ENCODE peak calls at places on chromosomes 1 and 21, in eight cellular contexts. N, J, D, C, A, U, E and Y are unnamed samples.

GRCh38 chr21:24941316-24942185 is 665.7 kb downstream of the MRPL39 start:
- DNase-seq in E (no peak), C (no peak), U (peak; percentile 44), N (no peak), J (peak; percentile 10), D (no peak), A (no peak), Y (no peak)

GRCh38 chr1:153058826-153059784 is 1.8 kb upstream of the SPRR2A start:
- DNase-seq in N (no peak), C (no peak), E (no peak), D (no peak), A (no peak), U (no peak), J (no peak), Y (no peak)

GRCh38 chr1:204888294-204888693 is 17.6 kb downstream of the NFASC start:
- DNase-seq in A (no peak), N (no peak), E (no peak), D (no peak), C (no peak), J (no peak), U (no peak), Y (no peak)

GRCh38 chr1:244231572-244232315 is 180.7 kb downstream of the ZBTB18 start:
- DNase-seq in C (no peak), J (no peak), N (no peak), U (peak; percentile 79), E (no peak), A (no peak), D (no peak), Y (peak; percentile 93)

GRCh38 chr1:240385985-240386978 is 225.7 kb downstream of the GREM2 start:
- DNase-seq in J (peak; percentile 24), C (no peak), A (no peak), E (no peak), U (peak; percentile 93), N (no peak), D (peak; percentile 91), Y (no peak)

GRCh38 chr1:86846166-86846647 is 67.7 kb downstream of the SELENOF start:
- DNase-seq in J (no peak), U (peak; percentile 74), D (peak; percentile 65), E (no peak), A (no peak), C (no peak), N (no peak), Y (no peak)

GRCh38 chr21:44317241-44317782 is 17.5 kb downstream of the PFKL start:
- DNase-seq in C (no peak), D (no peak), N (no peak), A (no peak), U (no peak), E (no peak), J (no peak), Y (no peak)

GRCh38 chr1:201429771-201430501 is 8.4 kb upstream of the TNNI1 start:
- DNase-seq in N (no peak), C (no peak), U (no peak), A (no peak), D (no peak), J (no peak), E (no peak), Y (no peak)

GRCh38 chr1:169287280-169287679 is 80.3 kb downstream of the NME7 start:
- DNase-seq in C (no peak), N (no peak), D (no peak), U (no peak), J (no peak), E (no peak), A (no peak), Y (no peak)

GRCh38 chr1:167878372-167879160 is 35.4 kb downstream of the ADCY10 start:
- DNase-seq in C (no peak), A (peak; percentile 17), J (no peak), D (no peak), E (no peak), U (no peak), N (no peak), Y (no peak)

GRCh38 chr1:181344091-181344490 is 139.2 kb upstream of the CACNA1E start:
- DNase-seq in A (no peak), D (no peak), J (no peak), U (no peak), E (no peak), C (no peak), N (no peak), Y (no peak)

GRCh38 chr1:156865258-156865657 is 4.6 kb downstream of the NTRK1 start:
- DNase-seq in J (no peak), N (no peak), D (no peak), U (no peak), E (no peak), C (no peak), A (no peak), Y (no peak)

GRCh38 chr1:29122987-29123870 is 474 bp downstream of the TMEM200B start:
- DNase-seq in D (no peak), C (no peak), U (no peak), E (peak; percentile 49), J (peak; percentile 49), N (peak; percentile 19), A (no peak), Y (no peak)

GRCh38 chr21:41819236-41819855 is 52.5 kb upstream of the RIPK4 start:
- DNase-seq in N (no peak), U (no peak), C (no peak), J (no peak), E (no peak), D (no peak), A (no peak), Y (no peak)

GRCh38 chr1:204989266-204990058 is 53.5 kb upstream of the CNTN2 start:
- DNase-seq in E (peak; percentile 85), J (peak; percentile 87), U (peak; percentile 94), D (peak; percentile 58), C (peak; percentile 87), N (peak; percentile 61), A (peak; percentile 46), Y (peak; percentile 61)

GRCh38 chr1:28129150-28129549 is 40.7 kb upstream of the EYA3 start:
- DNase-seq in U (peak; percentile 96), C (no peak), A (no peak), N (no peak), J (peak; percentile 35), E (no peak), D (peak; percentile 52), Y (no peak)

GRCh38 chr1:231584117-231584516 is 42.5 kb upstream of the DISC1 start:
- DNase-seq in A (peak; percentile 47), N (no peak), U (peak; percentile 86), J (peak; percentile 57), E (no peak), C (peak; percentile 33), D (peak; percentile 85), Y (no peak)
- TF ChIP-seq CTCF in A (peak; percentile 70), N (no peak), U (peak; percentile 71), J (peak; percentile 40), E (no peak), C (peak; percentile 12), D (peak; percentile 39), Y (no peak)

GRCh38 chr1:85583355-85584263 is 3.0 kb downstream of the CCN1 start:
- DNase-seq in E (no peak), C (no peak), U (peak; percentile 32), D (no peak), N (no peak), J (no peak), A (no peak), Y (no peak)

GRCh38 chr1:85580046-85580411 is 532 bp upstream of the CCN1 start:
- DNase-seq in U (peak; percentile 79), A (peak; percentile 76), J (peak; percentile 57), E (peak; percentile 29), D (no peak), N (no peak), C (no peak), Y (peak; percentile 47)

GRCh38 chr1:85581138-85581801 is 709 bp downstream of the CCN1 start:
- DNase-seq in C (peak; percentile 65), A (peak; percentile 69), J (peak; percentile 88), D (no peak), N (peak; percentile 72), U (peak; percentile 69), E (peak; percentile 88), Y (peak; percentile 57)

GRCh38 chr1:85582687-85583354 is 2.3 kb downstream of the CCN1 start:
- DNase-seq in D (no peak), A (no peak), N (no peak), J (no peak), U (peak; percentile 59), C (no peak), E (no peak), Y (no peak)

DNA sequence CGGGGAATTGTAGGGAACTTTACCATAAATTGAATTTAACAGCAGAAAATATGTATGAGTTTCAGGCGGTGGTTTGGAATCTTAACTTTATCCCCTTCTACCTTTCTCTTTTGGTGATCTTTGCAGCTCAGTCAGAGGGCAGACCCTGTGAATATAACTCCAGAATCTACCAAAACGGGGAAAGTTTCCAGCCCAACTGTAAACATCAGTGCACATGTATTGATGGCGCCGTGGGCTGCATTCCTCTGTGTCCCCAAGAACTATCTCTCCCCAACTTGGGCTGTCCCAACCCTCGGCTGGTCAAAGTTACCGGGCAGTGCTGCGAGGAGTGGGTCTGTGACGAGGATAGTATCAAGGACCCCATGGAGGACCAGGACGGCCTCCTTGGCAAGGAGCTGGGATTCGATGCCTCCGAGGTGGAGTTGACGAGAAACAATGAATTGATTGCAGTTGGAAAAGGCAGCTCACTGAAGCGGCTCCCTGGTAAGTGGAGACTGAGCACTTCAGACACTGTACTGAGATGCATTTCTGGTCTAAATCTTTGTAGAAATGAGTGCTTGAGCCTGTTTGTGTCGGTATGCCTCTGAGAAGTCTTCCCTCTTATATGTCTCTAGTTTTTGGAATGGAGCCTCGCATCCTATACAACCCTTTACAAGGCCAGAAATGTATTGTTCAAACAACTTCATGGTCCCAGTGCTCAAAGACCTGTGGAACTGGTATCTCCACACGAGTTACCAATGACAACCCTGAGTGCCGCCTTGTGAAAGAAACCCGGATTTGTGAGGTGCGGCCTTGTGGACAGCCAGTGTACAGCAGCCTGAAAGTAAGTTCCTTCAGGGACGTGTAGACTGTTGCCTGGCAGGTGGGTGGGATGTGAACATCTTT is 1.5 kb downstream of the CCN1 start:
- DNase-seq in A (peak; percentile 49), D (peak; percentile 81), J (peak; percentile 72), C (no peak), N (peak; percentile 22), U (peak; percentile 89), E (peak; percentile 35), Y (peak; percentile 28)
- TF ChIP-seq CTCF in A (no peak), D (peak; percentile 67), J (peak; percentile 25), C (no peak), N (peak; percentile 58), U (peak; percentile 64), E (no peak), Y (peak; percentile 48)

DNA sequence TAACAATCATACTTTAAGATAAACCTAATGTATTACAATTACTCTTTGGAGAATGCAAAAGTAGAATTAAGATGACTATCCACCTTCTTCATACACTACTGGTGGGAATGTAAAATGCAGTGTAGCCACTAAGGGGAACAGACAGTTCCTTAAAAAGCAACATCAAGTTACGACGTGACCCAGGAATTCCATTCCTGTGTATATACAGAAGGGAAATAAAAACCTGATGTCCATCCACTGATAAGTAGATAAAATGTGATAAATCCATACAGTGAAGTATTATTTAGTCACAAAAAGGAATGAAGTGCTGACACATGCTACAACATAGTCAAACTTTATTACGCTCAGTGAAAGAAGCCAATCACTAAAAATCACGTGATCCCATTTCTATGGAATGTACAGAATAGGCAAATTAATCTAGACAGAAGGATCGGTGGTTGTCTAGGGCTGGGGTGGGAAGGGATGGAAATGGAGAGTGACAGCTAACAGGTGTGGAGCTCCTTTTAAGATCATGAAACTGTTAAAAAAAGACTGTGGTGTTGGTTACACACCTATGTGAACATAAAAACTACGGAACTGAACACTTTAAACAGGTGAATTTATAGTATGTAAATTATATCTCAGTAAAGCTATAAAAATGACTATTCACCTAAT is 42.1 kb downstream of the NRIP1 start:
- DNase-seq in D (no peak), U (no peak), J (no peak), C (no peak), E (no peak), N (no peak), A (no peak), Y (no peak)
- TF ChIP-seq CTCF in D (no peak), U (no peak), J (no peak), C (no peak), E (no peak), N (no peak), A (no peak), Y (peak; percentile 26)

GRCh38 chr21:33230518-33231324 is 983 bp downstream of the IFNAR2 start:
- DNase-seq in N (peak; percentile 63), D (peak; percentile 54), U (peak; percentile 63), E (peak; percentile 48), C (no peak), J (peak; percentile 61), A (peak; percentile 37), Y (no peak)
- TF ChIP-seq CTCF in N (no peak), D (peak; percentile 25), U (peak; percentile 21), E (no peak), C (peak; percentile 19), J (peak; percentile 20), A (peak; percentile 75), Y (no peak)